ENCODE peak calls at places on chromosomes 3 and 15, in four cellular contexts. E is GM12878, P is HCT116, Z is K562. O is an unnamed sample.

GRCh38 chr3:141845407-141846049 is 30.9 kb upstream of the ATP1B3 start:
- DNase-seq in P (no peak), Z (peak), E (no peak), O (no peak)

GRCh38 chr15:54660356-54660755 is 536.4 kb downstream of the RSL24D1 start:
- DNase-seq in E (no peak), Z (no peak), P (no peak), O (no peak)

GRCh38 chr15:27328616-27329015 is 357.6 kb downstream of the GABRG3 start:
- DNase-seq in P (no peak), E (no peak), Z (no peak), O (no peak)

GRCh38 chr3:185561374-185561943 is 9.1 kb upstream of the LIPH start:
- DNase-seq in P (no peak), Z (no peak), E (no peak), O (no peak)

GRCh38 chr3:50674349-50675178 is at the start of gene DOCK3:
- DNase-seq in P (no peak), Z (peak), E (no peak), O (peak)

GRCh38 chr15:94305133-94305532 is 73.8 kb downstream of the MCTP2 start:
- DNase-seq in Z (no peak), P (no peak), E (no peak), O (no peak)

GRCh38 chr15:31393441-31394091 is 66.9 kb downstream of the KLF13 start:
- DNase-seq in E (no peak), Z (peak), P (no peak), O (no peak)

GRCh38 chr3:139327861-139328260 is 16.0 kb upstream of the MRPS22 start:
- DNase-seq in Z (no peak), P (no peak), E (no peak), O (no peak)

GRCh38 chr15:98720577-98720976 is 72.2 kb downstream of the IGF1R start:
- DNase-seq in E (no peak), P (no peak), Z (no peak), O (no peak)

GRCh38 chr3:14628406-14628805 is 23.2 kb upstream of the CCDC174 start:
- DNase-seq in P (no peak), Z (no peak), E (no peak), O (no peak)

GRCh38 chr3:109275702-109276293 is 40.5 kb downstream of the DPPA2 start:
- DNase-seq in P (peak), E (no peak), Z (peak), O (peak)

GRCh38 chr15:71806452-71806931 is 3.9 kb upstream of the NR2E3 start:
- DNase-seq in P (no peak), E (no peak), Z (no peak), O (no peak)

GRCh38 chr15:28107111-28107893 is 8.2 kb upstream of the OCA2 start:
- DNase-seq in P (no peak), E (no peak), Z (no peak), O (peak)

GRCh38 chr3:62374375-62374876 is 1.1 kb upstream of the FEZF2 start:
- DNase-seq in Z (no peak), P (no peak), E (no peak), O (no peak)

GRCh38 chr3:195870442-195870841 is 37.9 kb downstream of the TNK2 start:
- DNase-seq in Z (no peak), E (no peak), P (no peak), O (no peak)

GRCh38 chr3:99479768-99480167 is 158.6 kb upstream of the COL8A1 start:
- DNase-seq in P (no peak), E (no peak), Z (no peak), O (no peak)

GRCh38 chr3:63069780-63070540 is 194.7 kb upstream of the CADPS start:
- DNase-seq in Z (no peak), E (no peak), P (no peak), O (no peak)

GRCh38 chr15:91142097-91142744 is 42.2 kb downstream of the SV2B start:
- DNase-seq in P (no peak), E (no peak), Z (peak), O (peak)

GRCh38 chr3:10712121-10712520 is 103.9 kb upstream of the SLC6A11 start:
- DNase-seq in E (no peak), Z (no peak), P (no peak), O (no peak)

DNA sequence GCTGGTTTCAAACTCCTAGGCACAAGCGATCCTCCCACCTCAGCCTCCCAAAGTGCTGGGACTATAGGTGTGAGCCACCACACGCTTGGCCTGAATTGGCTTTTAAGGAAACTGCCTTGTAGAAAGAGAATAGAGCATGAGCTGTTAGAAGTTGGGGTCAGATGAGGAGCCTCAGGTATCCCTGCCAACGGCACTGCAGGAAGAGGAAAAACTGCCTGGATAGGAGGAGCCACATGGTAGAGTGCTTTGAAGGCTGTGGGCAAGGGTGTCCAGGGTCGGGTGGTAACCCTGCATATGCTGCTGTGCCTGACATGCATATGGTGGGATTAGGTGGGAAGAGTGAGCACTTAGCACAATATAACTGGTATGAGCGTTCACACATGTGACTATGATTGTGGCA is 55.0 kb downstream of the BSN start:
- DNase-seq in P (no peak), Z (no peak), E (no peak), O (no peak)
- TF ChIP-seq JUND in P (no peak), Z (no peak), E (no peak), O (no peak)

GRCh38 chr15:40875996-40876740 is 2.1 kb upstream of the RHOV start:
- DNase-seq in E (no peak), P (no peak), Z (no peak), O (no peak)
- TF ChIP-seq JUND in E (no peak), P (no peak), Z (no peak), O (no peak)

GRCh38 chr3:64459711-64460110 is 228.1 kb downstream of the ADAMTS9 start:
- DNase-seq in Z (no peak), E (no peak), P (no peak), O (no peak)
- TF ChIP-seq JUND in Z (no peak), E (no peak), P (no peak), O (no peak)

GRCh38 chr15:43876872-43877271 is 50.1 kb downstream of the WDR76 start:
- DNase-seq in E (no peak), Z (no peak), P (no peak), O (no peak)

GRCh38 chr15:43871835-43872234 is 45.0 kb downstream of the WDR76 start:
- DNase-seq in Z (no peak), E (no peak), P (no peak), O (no peak)

GRCh38 chr15:43868412-43868811 is 41.6 kb downstream of the WDR76 start:
- DNase-seq in P (no peak), Z (no peak), E (no peak), O (no peak)

GRCh38 chr15:43873651-43874050 is 46.8 kb downstream of the WDR76 start:
- DNase-seq in P (no peak), Z (no peak), E (no peak), O (no peak)

DNA sequence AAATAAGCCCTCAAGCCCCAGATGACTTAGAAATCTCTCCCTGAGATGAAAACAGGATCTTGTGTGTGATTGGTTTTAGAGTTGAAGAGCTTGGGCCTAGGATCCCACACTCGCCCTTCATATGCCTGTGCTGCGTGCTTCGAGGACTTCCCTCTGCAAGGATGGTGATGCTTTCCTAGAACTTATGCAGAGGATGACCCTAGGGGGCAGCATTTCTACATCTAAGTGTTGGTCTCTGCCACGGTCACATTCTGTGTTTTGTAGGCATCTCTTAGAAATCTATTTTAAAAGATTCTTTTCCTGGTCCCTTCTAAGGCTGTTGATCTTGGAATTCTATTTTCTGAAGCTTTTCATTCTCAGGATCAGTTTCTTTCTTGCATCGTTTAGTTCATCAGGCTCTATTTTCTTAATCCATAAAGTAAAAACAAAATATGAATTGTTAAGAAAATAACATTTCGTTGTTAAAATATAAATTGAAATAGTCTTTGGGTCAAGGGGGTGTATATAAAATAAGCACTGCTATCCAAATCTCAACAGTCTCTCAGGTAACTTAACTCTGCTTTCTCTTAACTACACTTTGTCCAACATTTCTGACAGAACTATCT is 45.7 kb downstream of the WDR76 start:
- DNase-seq in P (peak), E (peak), Z (peak), O (peak)
- TF ChIP-seq JUND in P (no peak), E (no peak), Z (no peak), O (no peak)

GRCh38 chr3:131702156-131702555 is 199.4 kb upstream of the MRPL3 start:
- DNase-seq in E (no peak), Z (no peak), P (no peak), O (no peak)
- TF ChIP-seq JUND in E (no peak), Z (no peak), P (no peak), O (no peak)

DNA sequence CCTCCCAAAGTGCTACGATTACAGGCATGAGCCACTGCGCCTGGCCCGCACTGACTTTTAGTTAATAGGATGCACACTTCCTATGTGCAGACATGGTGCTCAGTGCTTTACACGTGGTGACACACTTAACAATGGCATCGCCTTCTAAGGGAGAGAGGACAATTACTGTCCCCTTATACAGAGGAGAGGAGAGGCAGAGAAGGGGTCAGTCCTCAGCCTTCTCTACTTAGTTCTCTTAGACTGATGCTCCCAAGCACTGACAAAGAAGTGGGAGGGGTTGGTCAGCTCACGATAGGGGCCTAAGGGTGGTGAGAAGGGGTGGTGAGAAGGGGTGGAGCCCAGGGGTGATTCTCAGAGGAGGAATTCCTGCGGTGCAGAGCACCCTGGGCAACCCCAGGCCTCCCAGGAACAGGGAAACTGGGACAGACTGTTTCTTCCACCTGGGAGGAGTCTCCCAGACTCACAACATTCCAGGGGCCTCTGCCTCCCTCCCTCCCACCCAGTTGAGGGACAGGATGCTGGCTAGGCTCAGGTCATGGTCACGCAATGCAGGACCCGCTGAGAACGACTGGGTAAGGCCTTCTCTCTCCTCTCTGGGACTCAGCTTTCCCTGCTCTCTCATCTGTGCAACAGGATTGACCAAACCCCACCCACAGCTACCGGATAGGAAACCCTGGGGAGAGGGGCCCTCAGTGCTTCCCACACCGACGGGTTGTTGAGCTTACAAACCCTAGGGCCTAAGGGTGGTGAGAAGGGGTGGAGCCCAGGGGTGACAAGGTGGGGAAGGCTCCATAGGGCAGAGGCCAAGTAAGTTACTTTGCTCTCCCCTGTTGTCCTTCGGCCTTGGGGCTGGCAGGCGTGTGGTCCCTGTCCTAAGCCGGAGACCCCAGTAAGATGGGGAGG is 1.6 kb downstream of the TPRA1 start:
- DNase-seq in Z (no peak), E (no peak), P (no peak), O (no peak)
- TF ChIP-seq JUND in Z (no peak), E (no peak), P (no peak), O (no peak)

DNA sequence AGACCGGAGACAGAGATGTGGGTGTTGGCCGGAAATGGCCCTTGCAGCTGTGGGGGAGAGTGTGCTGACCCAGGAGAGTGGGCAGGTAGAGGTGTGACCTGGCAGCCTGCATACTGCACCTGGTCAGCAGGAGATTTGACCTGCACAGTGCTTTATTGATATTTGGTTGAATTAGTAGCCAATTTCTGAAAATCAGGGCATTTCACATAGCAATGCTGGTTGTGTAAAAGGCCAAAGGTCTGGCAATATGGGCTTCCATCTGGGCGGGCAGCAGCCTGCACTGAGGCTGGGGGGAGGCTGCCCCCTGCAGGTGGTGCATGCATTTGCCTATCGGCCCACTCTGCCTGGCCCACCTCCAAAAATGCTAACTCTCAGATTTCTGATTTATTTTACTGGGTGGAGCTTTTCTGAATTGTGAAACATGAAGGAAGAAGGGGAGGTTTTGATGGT is 9.4 kb upstream of the MGLL start:
- DNase-seq in P (no peak), Z (peak), E (no peak), O (no peak)
- TF ChIP-seq JUND in P (no peak), Z (no peak), E (no peak), O (no peak)

DNA sequence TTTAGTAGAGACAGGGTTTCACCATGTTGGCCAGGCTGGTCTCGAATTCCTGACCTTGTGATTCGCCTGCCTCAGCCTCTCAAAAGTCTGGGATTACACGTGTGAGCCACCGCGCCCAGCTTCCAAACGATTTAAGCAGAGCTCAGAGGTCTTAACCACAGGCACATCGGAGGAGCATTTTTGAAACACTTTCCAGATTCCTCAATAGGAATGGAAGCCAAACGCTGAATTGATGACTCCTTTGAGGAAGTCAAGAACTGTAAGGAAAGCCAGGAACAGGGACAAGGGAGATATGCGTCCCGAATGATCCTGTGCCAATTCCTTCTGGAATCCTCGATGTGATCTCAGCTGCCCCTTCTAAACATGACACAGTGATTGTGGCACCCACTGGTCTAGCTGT is 40.0 kb downstream of the TRH start:
- DNase-seq in E (no peak), Z (no peak), P (no peak), O (no peak)
- TF ChIP-seq JUND in E (no peak), Z (no peak), P (no peak), O (no peak)

DNA sequence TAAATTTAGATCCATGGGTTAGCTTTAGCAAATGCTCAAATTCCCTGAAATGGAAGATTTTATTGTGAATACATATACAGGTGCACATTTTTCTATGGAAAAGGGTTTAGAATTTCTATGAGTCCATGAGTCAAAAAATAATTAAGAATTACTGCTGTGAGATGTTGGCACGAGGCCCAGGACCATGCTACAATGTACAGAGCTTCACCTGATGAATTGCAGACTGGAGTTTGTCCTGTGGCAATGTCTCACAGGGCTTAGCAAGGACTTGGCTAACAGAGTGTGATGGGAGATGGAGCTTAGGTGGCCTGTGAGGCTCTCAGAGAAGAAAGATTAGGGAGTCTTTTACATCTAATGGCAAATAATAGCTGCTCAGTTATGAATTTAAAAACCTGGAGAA is 219.5 kb upstream of the CBLB start:
- DNase-seq in Z (no peak), E (no peak), P (no peak), O (no peak)
- TF ChIP-seq JUND in Z (no peak), E (no peak), P (no peak), O (no peak)

GRCh38 chr15:69388259-69388658 is 25.9 kb upstream of the KIF23 start:
- DNase-seq in P (no peak), Z (no peak), E (no peak), O (peak)
- TF ChIP-seq JUND in P (no peak), Z (no peak), E (no peak), O (no peak)

O was measured in T47D.